ENCODE peak calls at places on chromosomes 7 and 10, in nine cellular contexts. Q is activated CD8-positive, alpha-beta memory T cell treated with anti-CD3 and anti-CD28 coated beads for 24 hours; H is tibial nerve; D is occipital lobe; X is stimulated activated CD8-positive, alpha-beta memory T cell treated with anti-CD3 and anti-CD28 coated beads, Interleukin-7, amount 100 ng/mL, for 48 hours; S is amniotic epithelial cell; V is HCT116; N is HEK293T; C is NCI-H460. R is an unnamed sample.

GRCh38 chr7:42645906-42646305 is 266.0 kb downstream of the C7orf25 start:
- DNase-seq in N (no peak), X (no peak), Q (no peak), D (no peak), C (no peak), S (peak), V (no peak), H (no peak), R (peak)

GRCh38 chr10:78745445-78745844 is 323.3 kb upstream of the ZMIZ1 start:
- DNase-seq in V (no peak), N (no peak), S (no peak), X (no peak), H (no peak), Q (no peak), D (no peak), C (no peak), R (no peak)

GRCh38 chr10:819326-819725 is 112.2 kb downstream of the LARP4B start:
- DNase-seq in H (no peak), X (no peak), V (peak), N (no peak), Q (no peak), D (no peak), S (peak), C (no peak), R (no peak)

GRCh38 chr7:100818366-100818765 is 9.0 kb downstream of the EPHB4 start:
- DNase-seq in X (no peak), C (no peak), D (no peak), N (no peak), S (no peak), V (no peak), H (no peak), Q (no peak), R (no peak)

GRCh38 chr10:373015-373414 is 237.8 kb downstream of the ZMYND11 start:
- DNase-seq in V (no peak), Q (no peak), C (no peak), N (no peak), H (no peak), D (no peak), S (peak), X (no peak), R (no peak)

GRCh38 chr10:86178401-86179142 is 188.0 kb downstream of the GRID1 start:
- DNase-seq in D (no peak), V (peak), Q (no peak), S (no peak), C (no peak), N (peak), X (no peak), H (no peak), R (no peak)

GRCh38 chr7:41889472-41889871 is 186.6 kb upstream of the INHBA start:
- DNase-seq in D (no peak), S (no peak), C (no peak), H (no peak), N (no peak), X (no peak), Q (no peak), V (no peak), R (no peak)

GRCh38 chr7:81684513-81685262 is 85.2 kb downstream of the HGF start:
- DNase-seq in V (peak), X (no peak), Q (no peak), D (peak), N (peak), S (peak), H (peak), C (peak), R (peak)

GRCh38 chr7:71687831-71688599 is 556.1 kb downstream of the GALNT17 start:
- DNase-seq in S (no peak), C (no peak), X (no peak), V (no peak), Q (no peak), D (no peak), H (no peak), N (no peak), R (no peak)

GRCh38 chr10:88232978-88233537 is 350.1 kb downstream of the RNLS start:
- DNase-seq in D (no peak), Q (no peak), X (no peak), N (no peak), S (no peak), C (no peak), H (no peak), V (no peak), R (no peak)

GRCh38 chr10:100869399-100869798 is 43.4 kb upstream of the SLF2 start:
- DNase-seq in H (no peak), X (no peak), D (no peak), N (no peak), C (no peak), V (no peak), S (no peak), Q (no peak), R (no peak)

GRCh38 chr7:108030536-108030935 is 27.6 kb upstream of the LAMB1 start:
- DNase-seq in V (no peak), X (no peak), N (no peak), C (no peak), Q (no peak), H (no peak), D (no peak), S (peak), R (no peak)